ENCODE peak calls at places on chromosomes 7 and 10, in nine cellular contexts. Q is substantia nigra; H is skeletal muscle cell; L is activated CD4-positive, alpha-beta T cell treated with anti-CD3 and anti-CD28 coated beads for 24 hours; Y is stimulated activated CD4-positive, alpha-beta T cell treated with anti-CD3 and anti-CD28 coated beads, Interleukin-1b, Interleukin-23, amount 100 ng/mL, for 1 hour; Z is psoas muscle; V is EH; E is osteocyte; C is NCI-H2081 treated with DMSO at 0.1 percent for 48 hours. M is an unnamed sample.

GRCh38 chr7:136386876-136387275 is 409.7 kb upstream of the MTPN start:
- DNase-seq in Q (no peak), H (no peak), L (no peak), Y (no peak), Z (no peak), V (no peak), E (no peak), C (no peak), M (no peak)

GRCh38 chr7:103821105-103821504 is 168.4 kb downstream of the RELN start:
- DNase-seq in Q (no peak), H (no peak), L (no peak), Y (no peak), Z (no peak), V (no peak), E (no peak), C (no peak), M (no peak)

GRCh38 chr7:66140924-66141323 is 26.3 kb downstream of the CRCP start:
- DNase-seq in Q (peak; percentile 43), H (no peak), L (no peak), Y (no peak), Z (peak; percentile 67), V (peak; percentile 77), E (no peak), C (no peak), M (no peak)

GRCh38 chr10:91144961-91145360 is 75.5 kb upstream of the PCGF5 start:
- DNase-seq in Q (no peak), H (no peak), L (no peak), Y (no peak), Z (no peak), V (peak; percentile 50), E (no peak), C (no peak), M (no peak)

GRCh38 chr10:100100651-100101525 is 19.2 kb upstream of the CPN1 start:
- DNase-seq in Q (no peak), H (no peak), L (no peak), Y (no peak), Z (no peak), V (peak; percentile 33), E (no peak), C (no peak), M (no peak)

GRCh38 chr10:42933454-42934340 is 143.2 kb upstream of the RET start:
- DNase-seq in Q (no peak), H (no peak), L (no peak), Y (peak; percentile 7), Z (no peak), V (no peak), E (no peak), C (no peak), M (no peak)

GRCh38 chr10:12221323-12222298 is 25.6 kb downstream of the CDC123 start:
- DNase-seq in Q (no peak), H (no peak), L (no peak), Y (no peak), Z (no peak), V (peak; percentile 32), E (no peak), C (no peak), M (no peak)

GRCh38 chr10:21990449-21990848 is 13.1 kb downstream of the DNAJC1 start:
- DNase-seq in Q (no peak), H (no peak), L (no peak), Y (no peak), Z (no peak), V (no peak), E (no peak), C (no peak), M (no peak)

GRCh38 chr7:106486331-106486730 is 174.6 kb downstream of the CCDC71L start:
- DNase-seq in Q (no peak), H (no peak), L (no peak), Y (no peak), Z (no peak), V (peak; percentile 82), E (no peak), C (no peak), M (no peak)

GRCh38 chr10:122271076-122271475 is at the start of gene BTBD16:
- DNase-seq in Q (no peak), H (no peak), L (no peak), Y (no peak), Z (no peak), V (no peak), E (no peak), C (no peak), M (no peak)

GRCh38 chr7:149817836-149818535 is 20.2 kb upstream of the ZNF862 start:
- DNase-seq in Q (no peak), H (no peak), L (no peak), Y (no peak), Z (peak; percentile 10), V (no peak), E (no peak), C (no peak), M (no peak)

GRCh38 chr10:76049581-76050290 is 618.3 kb downstream of the LRMDA start:
- DNase-seq in Q (no peak), H (no peak), L (no peak), Y (no peak), Z (no peak), V (peak; percentile 8), E (no peak), C (no peak), M (no peak)

GRCh38 chr10:17981766-17982380 is 30.2 kb downstream of the SLC39A12 start:
- DNase-seq in Q (no peak), H (peak; percentile 79), L (no peak), Y (no peak), Z (no peak), V (peak; percentile 90), E (no peak), C (no peak), M (no peak)

GRCh38 chr7:45578467-45578866 is 4.3 kb downstream of the ADCY1 start:
- DNase-seq in Q (no peak), H (no peak), L (no peak), Y (no peak), Z (no peak), V (no peak), E (no peak), C (no peak), M (no peak)

GRCh38 chr10:66378117-66378876 is 547.5 kb upstream of the LRRTM3 start:
- DNase-seq in Q (no peak), H (no peak), L (no peak), Y (no peak), Z (no peak), V (no peak), E (no peak), C (no peak), M (no peak)

GRCh38 chr7:100119701-100120517 is 475 bp downstream of the CNPY4 start:
- DNase-seq in Q (peak; percentile 76), H (no peak), L (peak; percentile 55), Y (peak; percentile 34), Z (peak; percentile 68), V (peak; percentile 75), E (no peak), C (no peak), M (peak; percentile 64)

GRCh38 chr10:17109475-17110207 is 20.0 kb downstream of the CUBN start:
- DNase-seq in Q (no peak), H (peak; percentile 57), L (no peak), Y (no peak), Z (no peak), V (peak; percentile 76), E (no peak), C (no peak), M (no peak)

GRCh38 chr7:12727455-12728191 is 40.2 kb downstream of the ARL4A start:
- DNase-seq in Q (no peak), H (no peak), L (no peak), Y (no peak), Z (no peak), V (no peak), E (no peak), C (no peak), M (no peak)

M was measured in GM12891.